ENCODE peak calls at places on chromosomes 12 and 14, in four cellular contexts. One of them, this sample, is unnamed.
A peak's percentile ranks its signal among the peaks of the same experiment; 100 is the strongest.

GRCh38 chr14:23120405-23121251 is 1.6 kb upstream of the CEBPE start:
- DNase-seq in tibial nerve: peak; percentile 81
- DNase-seq in CD8-positive, alpha-beta T cell: peak; percentile 66
- DNase-seq in neural progenitor cell: peak; percentile 95
- DNase-seq in this sample: peak; percentile 59

GRCh38 chr14:65975865-65976264 is 510.3 kb upstream of the CCDC196 start:
- DNase-seq in tibial nerve: no peak
- DNase-seq in CD8-positive, alpha-beta T cell: no peak
- DNase-seq in neural progenitor cell: no peak
- DNase-seq in this sample: no peak

GRCh38 chr12:122336015-122336946 is 70.0 kb upstream of the VPS33A start:
- DNase-seq in tibial nerve: no peak
- DNase-seq in CD8-positive, alpha-beta T cell: peak; percentile 17
- DNase-seq in neural progenitor cell: peak; percentile 52
- DNase-seq in this sample: no peak

GRCh38 chr12:50398931-50399330 is 1.8 kb upstream of the LARP4 start:
- DNase-seq in tibial nerve: no peak
- DNase-seq in CD8-positive, alpha-beta T cell: no peak
- DNase-seq in neural progenitor cell: no peak
- DNase-seq in this sample: no peak

GRCh38 chr12:51419473-51420228 is 5.0 kb upstream of the SLC4A8 start:
- DNase-seq in tibial nerve: no peak
- DNase-seq in CD8-positive, alpha-beta T cell: no peak
- DNase-seq in neural progenitor cell: peak; percentile 54
- DNase-seq in this sample: no peak

GRCh38 chr12:67220065-67220464 is 49.1 kb upstream of the CAND1 start:
- DNase-seq in tibial nerve: no peak
- DNase-seq in CD8-positive, alpha-beta T cell: no peak
- DNase-seq in neural progenitor cell: peak; percentile 32
- DNase-seq in this sample: no peak

GRCh38 chr14:92770454-92770853 is 22.0 kb upstream of the LGMN start:
- DNase-seq in tibial nerve: no peak
- DNase-seq in CD8-positive, alpha-beta T cell: no peak
- DNase-seq in neural progenitor cell: no peak
- DNase-seq in this sample: no peak

GRCh38 chr14:95620659-95621059 is 65.6 kb upstream of the TCL1B start:
- DNase-seq in tibial nerve: no peak
- DNase-seq in CD8-positive, alpha-beta T cell: no peak
- DNase-seq in neural progenitor cell: no peak
- DNase-seq in this sample: no peak

DNA sequence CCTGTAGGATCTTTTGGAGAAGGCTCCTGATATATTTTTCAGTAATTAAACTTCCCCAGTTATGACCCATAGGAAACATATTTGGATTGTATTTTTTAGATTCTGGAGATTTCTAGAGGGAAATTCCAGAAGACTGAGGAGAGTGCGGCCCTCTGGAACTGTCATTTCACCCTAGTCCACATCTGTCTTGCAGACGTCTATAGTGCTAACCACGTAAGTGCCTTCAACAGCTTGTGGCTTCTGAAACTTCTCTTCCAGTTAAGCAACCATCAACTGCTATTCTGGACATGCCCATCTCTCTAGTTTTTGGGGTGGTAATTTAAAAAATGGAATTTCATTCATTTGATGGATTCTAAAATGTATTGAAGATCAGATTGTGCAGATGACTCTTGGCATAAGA is 1098.8 kb downstream of the TMEM121 start:
- DNase-seq in tibial nerve: no peak
- DNase-seq in CD8-positive, alpha-beta T cell: no peak
- DNase-seq in neural progenitor cell: no peak
- DNase-seq in this sample: no peak
- H3K9me3 ChIP-seq in tibial nerve: no peaks in the 10 kb centered on the region
- H3K9me3 ChIP-seq in CD8-positive, alpha-beta T cell: no peaks in the 10 kb centered on the region
- H3K9me3 ChIP-seq in neural progenitor cell: peaks cover 20% of the 10 kb centered on the region
- H3K9me3 ChIP-seq in this sample: no peaks in the 10 kb centered on the region

GRCh38 chr12:133124674-133125073 is 5.4 kb downstream of the ZNF891 start:
- DNase-seq in tibial nerve: no peak
- DNase-seq in CD8-positive, alpha-beta T cell: no peak
- DNase-seq in neural progenitor cell: no peak
- DNase-seq in this sample: no peak

GRCh38 chr12:133120385-133121191 is 9.5 kb downstream of the ZNF891 start:
- DNase-seq in tibial nerve: no peak
- DNase-seq in CD8-positive, alpha-beta T cell: no peak
- DNase-seq in neural progenitor cell: no peak
- DNase-seq in this sample: no peak
- H3K9me3 ChIP-seq in tibial nerve: peaks cover 100% of the 10 kb centered on the region
- H3K9me3 ChIP-seq in CD8-positive, alpha-beta T cell: peaks cover 90% of the 10 kb centered on the region
- H3K9me3 ChIP-seq in neural progenitor cell: peaks cover 86% of the 10 kb centered on the region
- H3K9me3 ChIP-seq in this sample: peaks cover 81% of the 10 kb centered on the region

GRCh38 chr12:24095245-24095644 is 145.8 kb upstream of the SOX5 start:
- DNase-seq in tibial nerve: no peak
- DNase-seq in CD8-positive, alpha-beta T cell: no peak
- DNase-seq in neural progenitor cell: no peak
- DNase-seq in this sample: no peak
- H3K9me3 ChIP-seq in tibial nerve: no peaks in the 10 kb centered on the region
- H3K9me3 ChIP-seq in CD8-positive, alpha-beta T cell: no peaks in the 10 kb centered on the region
- H3K9me3 ChIP-seq in neural progenitor cell: no peaks in the 10 kb centered on the region
- H3K9me3 ChIP-seq in this sample: no peaks in the 10 kb centered on the region

DNA sequence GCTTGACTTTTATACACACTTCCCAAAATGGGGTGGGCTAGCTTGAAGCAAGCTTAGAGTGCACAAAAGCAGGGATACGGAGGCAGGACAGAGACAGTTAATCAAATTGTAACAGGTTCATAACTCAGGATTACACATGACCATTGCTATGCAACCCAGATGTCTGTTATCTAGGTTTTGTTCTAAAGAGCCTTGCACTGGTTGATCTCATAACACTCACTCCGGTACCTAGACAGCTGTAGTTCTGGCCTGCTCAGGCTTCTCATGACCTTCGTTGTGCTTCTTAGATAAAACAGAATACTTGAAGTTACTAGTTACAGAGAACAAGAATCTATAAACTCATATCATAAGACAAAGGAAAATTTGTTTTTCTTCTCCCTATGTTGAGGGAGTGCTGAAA is 983.4 kb downstream of the TMEM121 start:
- DNase-seq in tibial nerve: no peak
- DNase-seq in CD8-positive, alpha-beta T cell: no peak
- DNase-seq in neural progenitor cell: no peak
- DNase-seq in this sample: no peak
- H3K9me3 ChIP-seq in tibial nerve: no peaks in the 10 kb centered on the region
- H3K9me3 ChIP-seq in CD8-positive, alpha-beta T cell: no peaks in the 10 kb centered on the region
- H3K9me3 ChIP-seq in neural progenitor cell: peaks cover 11% of the 10 kb centered on the region
- H3K9me3 ChIP-seq in this sample: no peaks in the 10 kb centered on the region

DNA sequence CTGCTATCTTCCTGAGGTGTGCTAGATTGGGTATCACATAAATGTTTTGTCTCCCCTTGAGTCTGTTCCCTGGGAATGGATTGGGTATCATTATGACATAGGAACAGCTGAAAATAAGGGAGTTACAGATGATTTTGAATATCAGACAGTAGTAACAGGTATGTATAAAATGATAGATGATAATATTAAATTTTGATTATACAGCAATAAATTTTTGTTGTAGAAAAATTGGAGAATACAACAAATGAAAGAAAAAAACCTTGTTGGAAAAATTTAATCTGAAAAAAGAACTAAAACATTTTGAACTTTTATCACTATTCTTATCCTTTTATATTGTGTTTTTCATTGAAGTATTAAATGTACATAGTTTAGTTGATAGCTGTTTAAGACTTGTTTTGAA is 43.2 kb downstream of the FBXO34 start:
- DNase-seq in tibial nerve: no peak
- DNase-seq in CD8-positive, alpha-beta T cell: no peak
- DNase-seq in neural progenitor cell: no peak
- DNase-seq in this sample: no peak
- H3K9me3 ChIP-seq in tibial nerve: peaks cover 20% of the 10 kb centered on the region
- H3K9me3 ChIP-seq in CD8-positive, alpha-beta T cell: no peaks in the 10 kb centered on the region
- H3K9me3 ChIP-seq in neural progenitor cell: peaks cover 18% of the 10 kb centered on the region
- H3K9me3 ChIP-seq in this sample: no peaks in the 10 kb centered on the region

GRCh38 chr14:84965279-84965678 is 564.7 kb upstream of the FLRT2 start:
- DNase-seq in tibial nerve: no peak
- DNase-seq in CD8-positive, alpha-beta T cell: no peak
- DNase-seq in neural progenitor cell: no peak
- DNase-seq in this sample: no peak

GRCh38 chr14:84963518-84963917 is 566.4 kb upstream of the FLRT2 start:
- DNase-seq in tibial nerve: no peak
- DNase-seq in CD8-positive, alpha-beta T cell: no peak
- DNase-seq in neural progenitor cell: no peak
- DNase-seq in this sample: no peak

GRCh38 chr14:84961637-84962036 is 568.3 kb upstream of the FLRT2 start:
- DNase-seq in tibial nerve: no peak
- DNase-seq in CD8-positive, alpha-beta T cell: no peak
- DNase-seq in neural progenitor cell: peak; percentile 11
- DNase-seq in this sample: no peak

DNA sequence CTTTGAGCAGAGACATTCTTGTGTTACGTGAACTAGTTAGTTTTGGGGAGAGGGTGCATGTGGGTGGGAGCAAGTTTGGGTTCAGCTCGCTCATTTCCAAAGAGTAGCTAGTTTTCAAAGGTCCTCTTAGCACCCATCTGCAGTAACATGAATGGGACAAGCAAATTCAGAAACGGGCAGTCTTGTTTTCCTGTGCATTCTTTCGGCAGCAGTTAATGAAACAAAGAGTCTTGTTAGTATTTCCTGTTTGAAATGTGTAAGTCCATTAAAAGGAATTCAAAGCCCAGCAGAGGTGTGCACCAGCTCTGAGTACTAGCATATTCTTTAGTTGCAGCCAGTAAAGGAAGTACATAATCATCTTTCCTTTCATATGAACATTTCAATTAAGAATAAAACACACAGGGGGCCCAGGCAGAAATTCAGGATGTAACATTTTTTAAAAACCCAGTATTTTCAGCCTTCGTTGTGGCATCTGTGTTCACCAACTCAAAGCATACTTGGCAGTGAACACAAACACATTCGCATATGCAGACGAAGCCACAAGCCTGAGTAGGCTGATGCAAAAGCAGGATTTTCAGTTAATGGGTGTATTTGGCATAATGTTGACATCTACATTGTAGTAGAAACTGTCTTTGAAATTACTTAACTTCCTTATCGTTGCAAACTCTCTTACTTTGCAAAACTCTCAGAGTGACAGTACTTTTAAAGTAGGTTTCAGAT is 570.0 kb upstream of the FLRT2 start:
- DNase-seq in tibial nerve: no peak
- DNase-seq in CD8-positive, alpha-beta T cell: no peak
- DNase-seq in neural progenitor cell: no peak
- DNase-seq in this sample: no peak
- H3K9me3 ChIP-seq in tibial nerve: peaks cover 4% of the 10 kb centered on the region
- H3K9me3 ChIP-seq in CD8-positive, alpha-beta T cell: no peaks in the 10 kb centered on the region
- H3K9me3 ChIP-seq in neural progenitor cell: no peaks in the 10 kb centered on the region
- H3K9me3 ChIP-seq in this sample: no peaks in the 10 kb centered on the region

GRCh38 chr14:87450193-87450592 is 542.8 kb downstream of the GALC start:
- DNase-seq in tibial nerve: no peak
- DNase-seq in CD8-positive, alpha-beta T cell: no peak
- DNase-seq in neural progenitor cell: no peak
- DNase-seq in this sample: no peak

GRCh38 chr14:87443039-87443438 is 549.9 kb downstream of the GALC start:
- DNase-seq in tibial nerve: no peak
- DNase-seq in CD8-positive, alpha-beta T cell: no peak
- DNase-seq in neural progenitor cell: no peak
- DNase-seq in this sample: no peak

GRCh38 chr14:87443787-87444186 is 549.2 kb downstream of the GALC start:
- DNase-seq in tibial nerve: no peak
- DNase-seq in CD8-positive, alpha-beta T cell: no peak
- DNase-seq in neural progenitor cell: no peak
- DNase-seq in this sample: no peak

DNA sequence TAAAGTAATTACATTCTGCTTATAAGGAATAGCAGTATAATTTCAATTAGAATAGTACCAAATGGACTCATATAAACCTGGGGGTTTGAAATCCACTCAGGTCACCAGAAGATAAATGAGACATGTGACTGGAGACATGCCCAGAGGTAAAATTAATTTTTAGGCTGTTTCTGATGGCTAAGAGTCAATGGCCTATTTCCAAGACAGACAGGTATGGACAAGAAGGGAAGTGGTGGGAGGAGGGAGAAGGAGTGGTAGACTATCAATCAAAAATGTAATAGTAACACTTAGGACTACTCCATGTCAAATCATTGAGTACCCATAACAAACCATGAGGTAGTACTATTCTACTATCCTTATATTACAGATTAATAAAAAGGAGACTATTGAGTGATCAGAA is 544.0 kb downstream of the GALC start:
- DNase-seq in tibial nerve: no peak
- DNase-seq in CD8-positive, alpha-beta T cell: no peak
- DNase-seq in neural progenitor cell: no peak
- DNase-seq in this sample: no peak
- H3K9me3 ChIP-seq in tibial nerve: no peaks in the 10 kb centered on the region
- H3K9me3 ChIP-seq in CD8-positive, alpha-beta T cell: no peaks in the 10 kb centered on the region
- H3K9me3 ChIP-seq in neural progenitor cell: no peaks in the 10 kb centered on the region
- H3K9me3 ChIP-seq in this sample: no peaks in the 10 kb centered on the region

This sample was measured in T-helper 17 cell.